ENCODE peak calls at places on chromosomes 5 and 9, in four cellular contexts. F is adrenal gland, K is K562, L is heart left ventricle. N is an unnamed sample.

GRCh38 chr5:134249469-134250379 is 23.9 kb upstream of the PPP2CA start:
- DNase-seq in K (peak), F (peak), L (no peak), N (no peak)

GRCh38 chr5:98872679-98873078 is 56.1 kb downstream of the CHD1 start:
- DNase-seq in L (no peak), F (peak), K (no peak), N (no peak)

GRCh38 chr9:14080940-14081621 is 232.9 kb downstream of the NFIB start:
- DNase-seq in F (no peak), K (no peak), L (no peak), N (no peak)

GRCh38 chr5:122743231-122743630 is 31.6 kb upstream of the SNX2 start:
- DNase-seq in F (no peak), L (no peak), K (no peak), N (no peak)

GRCh38 chr5:81838307-81838906 is 87.5 kb upstream of the SSBP2 start:
- DNase-seq in L (no peak), F (peak), K (peak), N (peak)

GRCh38 chr5:9533096-9533495 is 12.8 kb downstream of the SEMA5A start:
- DNase-seq in L (no peak), F (no peak), K (no peak), N (no peak)

GRCh38 chr5:107005161-107005560 is 665.6 kb downstream of the EFNA5 start:
- DNase-seq in K (no peak), F (no peak), L (no peak), N (no peak)

GRCh38 chr5:154316223-154316967 is 125.9 kb downstream of the GALNT10 start:
- DNase-seq in K (no peak), F (no peak), L (no peak), N (no peak)

GRCh38 chr5:40634154-40634553 is 45.6 kb upstream of the PTGER4 start:
- DNase-seq in K (no peak), F (no peak), L (no peak), N (no peak)

GRCh38 chr5:90227688-90228087 is 181.9 kb downstream of the CETN3 start:
- DNase-seq in K (no peak), L (no peak), F (no peak), N (no peak)

GRCh38 chr5:127608077-127608660 is 40.7 kb upstream of the CTXN3 start:
- DNase-seq in L (no peak), K (no peak), F (no peak), N (no peak)

GRCh38 chr5:158601118-158601517 is 498.6 kb downstream of the EBF1 start:
- DNase-seq in F (no peak), K (no peak), L (no peak), N (no peak)

GRCh38 chr5:81852277-81853004 is 101.5 kb upstream of the SSBP2 start:
- DNase-seq in L (peak), F (peak), K (peak), N (peak)

GRCh38 chr5:116502616-116503015 is 72.0 kb downstream of the SEMA6A start:
- DNase-seq in L (no peak), K (no peak), F (peak), N (no peak)

GRCh38 chr9:100072805-100073204 is 26.0 kb downstream of the ERP44 start:
- DNase-seq in L (no peak), K (no peak), F (no peak), N (no peak)

GRCh38 chr9:131502781-131503625 is at the start of gene POMT1:
- DNase-seq in F (peak), L (peak), K (peak), N (peak)
- TF ChIP-seq POLR2A in F (peak), L (no peak), K (peak), N (no peak)

GRCh38 chr5:73485715-73486114 is 12.5 kb upstream of the BTF3 start:
- DNase-seq in F (no peak), K (no peak), L (no peak), N (no peak)

GRCh38 chr5:73488806-73489205 is 9.4 kb upstream of the BTF3 start:
- DNase-seq in L (no peak), K (peak), F (no peak), N (no peak)

GRCh38 chr5:73484511-73484910 is 13.7 kb upstream of the BTF3 start:
- DNase-seq in F (no peak), K (no peak), L (no peak), N (no peak)

GRCh38 chr5:73487815-73488214 is 10.4 kb upstream of the BTF3 start:
- DNase-seq in F (no peak), K (no peak), L (no peak), N (no peak)

DNA sequence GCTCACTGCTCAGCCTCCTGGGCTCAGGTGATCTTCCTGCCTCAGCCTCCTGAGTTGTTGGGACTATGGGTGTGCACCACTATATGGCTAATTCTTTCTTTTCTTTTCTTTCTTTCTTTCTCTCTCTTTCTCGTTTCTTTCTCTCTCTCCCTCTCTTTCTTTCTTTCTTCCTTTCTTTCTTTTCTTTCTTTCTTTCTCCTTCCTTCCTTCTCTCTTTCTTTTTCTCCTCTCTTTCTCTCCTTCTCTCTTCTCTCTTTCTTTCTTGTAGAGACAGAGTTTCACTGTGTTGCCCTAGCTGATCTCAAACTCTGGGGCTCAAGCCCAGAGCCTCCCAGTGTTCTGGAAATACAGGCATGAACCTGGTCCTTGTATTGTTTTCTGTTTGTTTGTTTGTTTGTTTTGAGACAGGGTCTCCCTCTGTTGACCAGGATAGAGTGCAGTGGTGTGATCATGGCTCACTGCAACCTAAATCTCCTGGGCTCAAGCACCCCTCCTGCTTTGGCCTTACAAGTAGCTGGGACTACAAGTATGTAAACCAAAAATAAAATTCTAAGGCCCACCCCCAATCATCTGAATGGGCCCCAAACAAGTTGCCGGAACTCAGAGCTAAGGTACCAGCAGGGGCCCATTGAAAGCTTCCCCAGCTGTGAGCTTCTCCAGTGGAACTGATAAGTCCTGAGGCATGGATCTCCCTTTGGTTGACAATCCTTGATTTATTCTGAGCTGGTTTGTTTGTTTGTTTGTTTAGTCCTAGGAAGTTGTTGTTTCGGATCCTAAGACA is 11.9 kb upstream of the BTF3 start:
- DNase-seq in F (no peak), K (no peak), L (no peak), N (no peak)
- TF ChIP-seq CTCF in F (no peak), K (no peak), L (no peak), N (no peak)

GRCh38 chr9:136901516-136902258 is 15.4 kb downstream of the TRAF2 start:
- DNase-seq in K (peak), L (no peak), F (no peak), N (peak)
- TF ChIP-seq POLR2A in K (no peak), L (no peak), F (no peak), N (no peak)

GRCh38 chr9:124050955-124051354 is 39.4 kb downstream of the LHX2 start:
- DNase-seq in K (no peak), F (no peak), L (no peak), N (no peak)

GRCh38 chr9:124052401-124052800 is 40.8 kb downstream of the LHX2 start:
- DNase-seq in F (no peak), K (no peak), L (no peak), N (no peak)

GRCh38 chr9:124054671-124055212 is 43.2 kb downstream of the LHX2 start:
- DNase-seq in F (no peak), L (no peak), K (peak), N (no peak)
- TF ChIP-seq CTCF in F (no peak), L (no peak), K (no peak), N (no peak)

GRCh38 chr5:149141957-149142851 is 911 bp downstream of the ABLIM3 start:
- DNase-seq in F (peak), K (no peak), L (no peak), N (no peak)
- TF ChIP-seq POLR2A in F (no peak), K (no peak), L (no peak), N (no peak)

GRCh38 chr5:71663166-71663565 is 55.9 kb upstream of the CARTPT start:
- DNase-seq in F (no peak), L (no peak), K (no peak), N (no peak)

GRCh38 chr5:71663570-71663969 is 55.5 kb upstream of the CARTPT start:
- DNase-seq in F (no peak), K (no peak), L (no peak), N (no peak)

GRCh38 chr5:71653119-71653518 is 66.0 kb upstream of the CARTPT start:
- DNase-seq in K (no peak), F (no peak), L (no peak), N (no peak)

GRCh38 chr5:71662381-71662780 is 56.7 kb upstream of the CARTPT start:
- DNase-seq in K (no peak), L (no peak), F (no peak), N (no peak)

DNA sequence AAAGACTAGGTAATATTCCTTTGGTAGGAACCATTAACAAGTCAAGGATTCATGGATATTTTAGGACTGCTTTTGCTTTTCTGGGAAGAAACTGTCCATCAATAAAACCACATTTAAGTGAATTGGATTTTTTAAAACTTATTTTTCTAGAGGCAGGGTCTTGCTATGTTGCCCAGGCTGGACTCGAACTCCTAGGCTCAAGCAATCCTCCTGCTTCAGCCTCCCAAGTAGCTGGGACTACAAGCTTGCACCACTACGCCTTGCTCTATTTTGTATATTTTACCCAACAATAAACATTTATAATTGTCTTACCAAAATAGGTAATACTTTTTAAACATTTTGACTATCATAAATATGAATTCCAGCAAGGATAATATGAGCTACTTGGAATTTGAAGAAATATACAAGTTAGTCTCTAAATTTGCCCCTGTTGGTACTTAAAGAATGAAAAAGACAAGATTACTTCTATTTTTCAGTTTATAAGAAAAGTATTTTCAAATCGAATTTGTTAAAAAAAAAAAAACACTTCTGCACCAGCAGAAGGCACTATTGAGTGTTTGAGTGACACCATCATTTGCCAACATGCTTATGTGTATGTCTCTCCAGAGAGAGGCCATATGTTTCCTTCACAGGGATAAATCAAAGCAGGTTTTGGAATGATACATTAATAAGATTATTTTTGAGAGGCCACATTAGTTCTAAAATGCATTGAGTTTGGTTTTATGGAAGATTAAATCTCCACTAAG is 60.0 kb upstream of the CARTPT start:
- DNase-seq in K (peak), L (no peak), F (no peak), N (no peak)
- TF ChIP-seq CTCF in K (peak), L (no peak), F (no peak), N (no peak)

DNA sequence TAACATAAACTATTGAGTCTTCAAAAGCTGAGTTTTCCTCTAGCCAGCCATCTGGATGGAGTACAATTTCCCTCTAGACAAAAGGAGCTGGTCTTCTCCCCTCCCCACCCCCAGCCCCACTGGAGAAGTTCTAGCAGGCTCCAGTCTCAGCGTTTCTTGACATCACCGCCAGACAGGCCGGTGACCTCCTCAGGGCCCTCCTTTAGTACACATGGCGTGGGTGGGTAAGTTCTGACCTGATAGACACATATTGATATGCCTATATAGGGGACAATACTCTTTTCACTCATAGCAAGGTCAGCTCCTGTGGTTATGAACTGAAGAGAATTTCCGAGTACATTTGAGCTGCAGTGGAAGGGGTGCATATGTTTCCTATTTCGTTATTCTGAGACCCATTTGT is 27.2 kb downstream of the DNAI1 start:
- DNase-seq in F (no peak), K (no peak), L (no peak), N (peak)
- TF ChIP-seq POLR2A in F (no peak), K (no peak), L (no peak), N (no peak)

DNA sequence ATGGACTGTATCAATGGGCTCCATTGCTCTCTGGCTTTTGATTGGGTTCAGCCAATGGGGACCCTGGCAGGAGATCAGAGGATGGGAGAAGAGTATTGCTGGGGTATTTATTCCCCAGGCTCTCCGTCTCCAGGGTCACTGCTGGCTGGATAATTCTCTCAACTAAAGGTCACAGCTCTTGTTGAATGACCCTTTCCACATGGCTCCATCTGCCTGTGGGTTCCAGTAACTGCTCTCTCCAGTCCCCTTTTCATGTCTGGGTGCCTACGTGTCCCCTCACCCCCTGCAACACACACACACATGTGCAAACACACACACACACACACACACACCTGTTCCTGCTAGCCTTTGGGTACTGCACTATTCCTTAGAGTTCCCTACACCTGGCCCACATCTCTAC is 53.9 kb upstream of the RIC1 start:
- DNase-seq in F (no peak), L (no peak), K (no peak), N (no peak)
- TF ChIP-seq CTCF in F (no peak), L (no peak), K (peak), N (no peak)

GRCh38 chr9:130042931-130043653 is at the start of gene FNBP1:
- DNase-seq in L (peak), K (peak), F (peak), N (peak)
- TF ChIP-seq POLR2A in L (peak), K (peak), F (peak), N (peak)

GRCh38 chr5:17243287-17244063 is 26.0 kb downstream of the BASP1 start:
- DNase-seq in L (no peak), F (no peak), K (no peak), N (no peak)

GRCh38 chr5:17252543-17252942 is 35.1 kb downstream of the BASP1 start:
- DNase-seq in K (no peak), L (no peak), F (no peak), N (no peak)

GRCh38 chr5:17248999-17249634 is 31.7 kb downstream of the BASP1 start:
- DNase-seq in K (no peak), F (no peak), L (no peak), N (no peak)
- TF ChIP-seq CTCF in K (no peak), F (no peak), L (no peak), N (no peak)